ENCODE peak calls at places on chromosomes 4 and X, in four cellular contexts. R is H1, F is K562, Y is GM12878. O is an unnamed sample.

GRCh38 chr4:104465201-104465600 is 29.5 kb downstream of the CXXC4 start:
- DNase-seq in R (no peak), F (no peak), Y (no peak), O (no peak)

GRCh38 chrX:23901065-23901464 is 6.7 kb downstream of the APOO start:
- DNase-seq in R (no peak), F (no peak), Y (no peak), O (peak; percentile 51)

GRCh38 chrX:131677655-131678628 is 134.1 kb downstream of the OR13H1 start:
- DNase-seq in R (peak; percentile 17), F (peak; percentile 74), Y (no peak), O (peak; percentile 18)

GRCh38 chr4:123433976-123434375 is 37.4 kb downstream of the SPRY1 start:
- DNase-seq in R (no peak), F (no peak), Y (no peak), O (no peak)

GRCh38 chr4:3679851-3680311 is 86.3 kb upstream of the ADRA2C start:
- DNase-seq in R (no peak), F (no peak), Y (no peak), O (no peak)

GRCh38 chrX:136851526-136851925 is 29.0 kb downstream of the RBMX start:
- DNase-seq in R (no peak), F (no peak), Y (no peak), O (no peak)

GRCh38 chrX:100928660-100929613 is at the start of gene XKRX:
- DNase-seq in R (no peak), F (peak; percentile 11), Y (no peak), O (no peak)

GRCh38 chrX:29662101-29662500 is 553.3 kb upstream of the MAGEB2 start:
- DNase-seq in R (no peak), F (no peak), Y (no peak), O (no peak)

GRCh38 chrX:109760922-109761250 is 27.8 kb upstream of the ACSL4 start:
- DNase-seq in R (no peak), F (no peak), Y (no peak), O (no peak)

DNA sequence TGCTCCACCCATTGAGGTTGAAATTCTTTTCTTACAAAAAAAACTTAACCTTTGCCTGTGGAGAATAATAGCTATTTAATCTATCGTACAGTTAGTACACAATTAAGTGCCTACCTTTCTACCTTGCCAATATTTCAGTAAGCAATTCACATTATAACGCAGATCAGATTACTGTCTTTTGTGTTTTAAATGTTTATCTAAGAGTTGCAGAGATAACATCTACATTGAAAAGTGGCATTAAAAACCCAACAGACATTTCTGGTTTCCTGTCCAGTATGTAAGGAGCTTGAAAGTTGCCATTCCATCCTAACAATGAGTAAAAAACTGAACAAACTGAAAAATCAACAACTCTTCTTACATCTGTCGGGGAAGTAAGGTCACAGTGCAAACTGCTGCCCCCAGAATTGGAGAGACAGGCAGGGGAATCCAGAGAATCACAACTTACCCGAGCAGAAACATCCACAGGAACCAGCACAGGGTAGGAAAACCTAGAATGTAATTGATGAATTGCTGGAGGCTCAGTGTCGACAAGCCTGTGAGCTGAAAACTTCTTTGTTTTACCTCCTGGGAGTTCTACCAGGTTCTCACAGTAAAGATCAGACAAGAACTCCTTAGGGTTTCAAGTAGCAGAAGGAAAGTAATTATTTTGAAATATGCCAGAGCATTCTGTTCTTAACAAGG is 27.3 kb upstream of the ACSL4 start:
- DNase-seq in R (no peak), F (no peak), Y (no peak), O (no peak)
- TF ChIP-seq BRCA1 in R (no peak), F (no peak), Y (no peak), O (no peak)

GRCh38 chrX:14476169-14476568 is 53.2 kb upstream of the GLRA2 start:
- DNase-seq in R (no peak), F (no peak), Y (no peak), O (no peak)
- TF ChIP-seq EZH2 in R (no peak), F (no peak), Y (no peak), O (no peak)

DNA sequence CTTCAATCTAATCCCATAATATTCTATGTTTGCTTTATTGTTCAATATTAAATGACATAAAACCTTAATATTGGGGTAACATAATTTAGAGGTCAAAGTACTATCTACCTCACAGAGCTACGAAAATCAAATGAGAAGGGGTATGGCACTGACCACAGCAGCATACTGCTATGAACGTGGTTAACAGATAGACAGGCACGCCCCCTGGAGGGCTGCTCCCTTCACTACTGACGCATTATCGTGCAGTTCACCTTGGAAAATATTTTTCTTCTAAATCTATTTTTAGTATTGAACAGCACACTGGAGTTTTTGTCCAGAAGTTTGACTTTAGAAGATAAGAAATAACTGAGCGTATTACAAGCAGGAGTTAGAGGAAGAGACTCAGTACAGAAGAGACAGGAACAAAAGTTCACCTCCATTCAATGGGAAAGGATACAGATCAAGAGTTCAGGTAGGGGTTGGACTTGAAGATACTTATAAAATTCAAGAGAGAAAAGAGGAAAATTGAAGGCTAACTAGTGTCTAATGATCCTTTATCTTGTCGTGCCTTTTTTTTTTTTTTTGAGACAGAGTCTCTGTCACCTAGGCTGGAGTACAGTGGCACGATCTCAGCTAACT is 22.7 kb downstream of the MAP9 start:
- DNase-seq in R (no peak), F (peak; percentile 8), Y (no peak), O (peak; percentile 27)
- TF ChIP-seq BRCA1 in R (no peak), F (no peak), Y (no peak), O (no peak)

GRCh38 chr4:108172231-108172779 is 3.6 kb upstream of the LEF1 start:
- DNase-seq in R (no peak), F (no peak), Y (no peak), O (no peak)
- TF ChIP-seq EZH2 in R (peak; percentile 88), F (no peak), Y (no peak), O (no peak)

DNA sequence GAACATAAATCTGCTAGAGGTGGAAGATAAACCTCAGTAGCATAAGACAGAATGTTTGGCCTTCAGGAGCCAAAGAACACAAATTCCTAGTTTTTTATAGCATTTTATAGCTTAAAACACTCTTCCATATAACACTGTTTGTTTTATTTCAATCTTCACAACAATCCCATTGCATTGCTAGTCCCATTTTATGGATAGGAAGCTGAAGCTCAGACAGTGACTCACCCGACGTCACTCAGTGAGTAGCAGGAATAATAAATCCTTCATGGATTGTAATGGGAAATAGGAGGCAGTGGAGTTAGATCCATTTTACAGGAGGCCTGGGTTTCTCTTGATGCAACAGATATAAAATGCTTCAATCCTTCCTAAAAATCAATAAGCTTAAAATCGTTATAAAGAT is 217.5 kb downstream of the RAB28 start:
- DNase-seq in R (no peak), F (no peak), Y (no peak), O (no peak)
- TF ChIP-seq BRCA1 in R (no peak), F (no peak), Y (no peak), O (no peak)

DNA sequence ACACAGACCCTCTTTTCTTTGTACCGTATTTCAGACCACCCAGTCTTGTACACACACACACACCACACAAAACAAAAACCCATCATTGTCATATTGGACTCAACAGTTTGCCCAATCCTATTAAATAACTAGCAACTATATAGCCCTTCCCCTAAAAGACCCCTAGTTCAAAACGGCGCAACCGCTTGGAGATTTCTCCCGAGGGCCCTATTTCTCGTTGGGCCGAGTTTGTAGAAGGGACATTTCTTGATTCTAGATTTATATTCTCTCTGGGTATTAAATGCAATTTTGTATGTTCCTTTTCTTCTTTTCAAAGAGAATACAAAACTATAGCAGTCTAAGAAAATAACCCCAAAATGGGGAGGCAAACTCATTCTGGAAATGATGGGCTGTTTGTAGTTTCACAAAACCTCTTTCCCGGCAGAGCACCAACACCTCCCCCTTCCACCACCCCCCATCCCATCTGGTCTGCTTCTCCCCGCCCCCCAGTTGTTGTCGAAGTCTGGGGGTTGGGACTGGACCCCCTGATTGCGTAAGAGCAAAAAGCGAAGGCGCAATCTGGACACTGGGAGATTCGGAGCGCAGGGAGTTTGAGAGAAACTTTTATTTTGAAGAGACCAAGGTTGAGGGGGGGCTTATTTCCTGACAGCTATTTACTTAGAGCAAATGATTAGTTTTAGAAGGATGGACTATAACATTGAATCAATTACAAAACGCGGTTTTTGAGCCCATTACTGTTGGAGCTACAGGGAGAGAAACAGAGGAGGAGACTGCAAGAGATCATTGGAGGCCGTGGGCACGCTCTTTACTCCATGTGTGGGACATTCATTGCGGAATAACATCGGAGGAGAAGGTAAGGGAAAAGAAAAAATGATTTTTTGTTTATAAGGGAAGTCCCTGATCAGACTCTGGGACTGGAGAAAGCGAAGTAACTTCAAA is at the start of gene PDGFRA:
- DNase-seq in R (no peak), F (no peak), Y (no peak), O (no peak)
- TF ChIP-seq EZH2 in R (peak; percentile 48), F (no peak), Y (no peak), O (no peak)

GRCh38 chrX:12241026-12241425 is 102.8 kb downstream of the FRMPD4 start:
- DNase-seq in R (no peak), F (no peak), Y (no peak), O (no peak)
- TF ChIP-seq BRCA1 in R (no peak), F (no peak), Y (no peak), O (no peak)

GRCh38 chrX:48826876-48827653 is 752 bp downstream of the ERAS start:
- DNase-seq in R (no peak), F (no peak), Y (no peak), O (no peak)
- TF ChIP-seq EZH2 in R (no peak), F (no peak), Y (no peak), O (no peak)

O was measured in HepG2.